ENCODE peak calls at places on chromosomes 13 and 19, in seven cellular contexts. F is heart left ventricle, S is lower lobe of right lung, Q is A549, D is heart right ventricle, I is lung, N is body of pancreas. O is an unnamed sample.

GRCh38 chr13:112101360-112101930 is 34.5 kb downstream of the SOX1 start:
- ATAC-seq in N (no peak), Q (no peak), F (no peak), I (no peak), S (no peak), D (no peak), O (no peak)

GRCh38 chr19:4217429-4218264 is 11.7 kb upstream of the EBI3 start:
- ATAC-seq in F (no peak), I (no peak), Q (no peak), S (no peak), D (no peak), N (no peak), O (no peak)

GRCh38 chr19:2714531-2715269 is 6.5 kb downstream of the DIRAS1 start:
- ATAC-seq in Q (no peak), I (no peak), N (no peak), F (no peak), S (no peak), D (peak; percentile 23), O (no peak)

GRCh38 chr19:2166741-2167738 is 3.3 kb downstream of the DOT1L start:
- ATAC-seq in F (peak; percentile 64), N (peak; percentile 10), Q (peak; percentile 33), I (peak; percentile 10), D (peak; percentile 69), S (peak; percentile 60), O (peak; percentile 28)

GRCh38 chr13:95698047-95698749 is 21.3 kb downstream of the DNAJC3 start:
- ATAC-seq in D (no peak), F (peak; percentile 89), I (no peak), N (peak; percentile 38), Q (peak; percentile 56), S (no peak), O (no peak)

GRCh38 chr19:3398900-3399278 is 32.5 kb downstream of the NFIC start:
- ATAC-seq in F (peak; percentile 5), I (peak; percentile 10), S (peak; percentile 36), Q (no peak), D (peak; percentile 2), N (no peak), O (peak; percentile 23)

GRCh38 chr19:51479531-51480331 is 1.4 kb downstream of the CEACAM18 start:
- ATAC-seq in S (no peak), D (no peak), N (no peak), F (no peak), I (no peak), Q (no peak), O (no peak)

GRCh38 chr13:80131204-80131603 is 209.7 kb downstream of the SPRY2 start:
- ATAC-seq in N (peak; percentile 25), I (peak; percentile 66), S (peak; percentile 66), F (peak; percentile 66), Q (peak; percentile 69), D (peak; percentile 45), O (peak; percentile 57)

GRCh38 chr19:494171-495046 is 1.9 kb upstream of the MADCAM1 start:
- ATAC-seq in D (no peak), N (no peak), S (no peak), Q (no peak), F (peak; percentile 18), I (no peak), O (no peak)

GRCh38 chr19:35011091-35011689 is 11.1 kb downstream of the GRAMD1A start:
- ATAC-seq in I (no peak), Q (no peak), N (no peak), S (no peak), F (no peak), D (no peak), O (no peak)

GRCh38 chr13:109740721-109741120 is 45.7 kb downstream of the IRS2 start:
- ATAC-seq in I (no peak), N (no peak), D (no peak), S (no peak), Q (no peak), F (no peak), O (no peak)

GRCh38 chr13:49645451-49645850 is 17.1 kb downstream of the ARL11 start:
- ATAC-seq in N (no peak), S (no peak), D (no peak), F (no peak), I (no peak), Q (no peak), O (no peak)

GRCh38 chr19:23393121-23393520 is 2.1 kb downstream of the ZNF91 start:
- ATAC-seq in F (no peak), D (no peak), S (no peak), Q (no peak), N (no peak), I (no peak), O (no peak)

GRCh38 chr13:105147481-105147880 is 1388.0 kb downstream of the EFNB2 start:
- ATAC-seq in N (no peak), I (no peak), S (no peak), D (no peak), F (no peak), Q (no peak), O (no peak)

GRCh38 chr13:30689752-30690151 is 45.6 kb upstream of the ALOX5AP start:
- ATAC-seq in D (no peak), F (no peak), Q (peak; percentile 36), N (no peak), S (no peak), I (no peak), O (no peak)

GRCh38 chr13:110528371-110528770 is 33.2 kb downstream of the RAB20 start:
- ATAC-seq in D (no peak), Q (no peak), F (peak; percentile 10), S (no peak), I (no peak), N (no peak), O (no peak)

GRCh38 chr13:50133277-50133953 is 118.2 kb downstream of the KCNRG start:
- ATAC-seq in F (no peak), D (no peak), S (no peak), I (no peak), Q (no peak), N (no peak), O (no peak)

GRCh38 chr19:53102701-53103140 is 501 bp downstream of the ZNF160 start:
- ATAC-seq in D (peak; percentile 72), F (peak; percentile 44), Q (peak; percentile 64), I (peak; percentile 15), S (peak; percentile 55), N (peak; percentile 22), O (peak; percentile 16)

GRCh38 chr19:4298772-4299550 is 3.2 kb downstream of the TMIGD2 start:
- ATAC-seq in Q (no peak), I (no peak), D (no peak), S (no peak), F (no peak), N (no peak), O (no peak)

GRCh38 chr13:98773053-98773452 is 20.6 kb upstream of the SLC15A1 start:
- ATAC-seq in N (no peak), F (no peak), I (no peak), S (no peak), Q (no peak), D (no peak), O (no peak)
- H3K4me3 ChIP-seq in N (no peak overlapping the region), F (no peak overlapping the region), I (no peak overlapping the region), S (no peak overlapping the region), Q (no peak overlapping the region), D (no peak overlapping the region), O (no peak overlapping the region)

GRCh38 chr13:46569471-46569870 is 16.5 kb downstream of the LRCH1 start:
- ATAC-seq in F (no peak), I (no peak), S (no peak), D (no peak), Q (no peak), N (no peak), O (no peak)

GRCh38 chr13:46571189-46571901 is 18.4 kb downstream of the LRCH1 start:
- ATAC-seq in N (no peak), I (no peak), S (peak; percentile 9), D (peak; percentile 64), F (peak; percentile 65), Q (no peak), O (peak; percentile 38)

GRCh38 chr13:46565808-46566750 is 13.1 kb downstream of the LRCH1 start:
- ATAC-seq in D (no peak), N (no peak), I (peak; percentile 11), Q (no peak), S (peak; percentile 58), F (peak; percentile 19), O (no peak)

GRCh38 chr13:46570273-46570672 is 17.3 kb downstream of the LRCH1 start:
- ATAC-seq in F (no peak), I (no peak), N (no peak), D (no peak), S (no peak), Q (no peak), O (no peak)

DNA sequence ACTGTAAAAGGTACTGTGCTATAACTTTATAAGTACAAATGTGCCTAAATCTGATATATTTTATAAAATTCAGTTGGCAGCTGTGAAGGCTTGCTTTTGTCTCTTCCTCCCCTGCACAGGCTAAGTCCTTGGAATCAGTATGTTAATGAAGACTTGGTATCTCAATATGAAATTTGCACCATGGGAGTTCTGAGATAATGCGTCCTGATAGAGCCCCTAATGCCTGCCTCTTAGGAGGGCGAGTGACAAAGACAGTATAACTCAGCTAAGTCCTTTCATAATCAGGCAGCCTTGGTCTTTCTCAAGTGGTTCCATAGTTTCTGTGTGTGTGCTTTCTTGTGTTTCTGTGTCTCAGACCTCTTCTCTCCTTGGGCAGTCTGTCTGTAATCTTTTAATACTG is 14.7 kb downstream of the LRCH1 start:
- ATAC-seq in S (no peak), F (no peak), Q (no peak), I (no peak), D (no peak), N (no peak), O (no peak)
- H3K4me1 ChIP-seq in S (peaks cover 36% of the 10 kb centered on the region), F (peaks cover 79% of the 10 kb centered on the region), Q (peaks cover 14% of the 10 kb centered on the region), I (peaks cover 25% of the 10 kb centered on the region), D (peaks cover 92% of the 10 kb centered on the region), N (peaks cover 20% of the 10 kb centered on the region), O (peaks cover 88% of the 10 kb centered on the region)

GRCh38 chr13:99507054-99507453 is 5.8 kb downstream of the TM9SF2 start:
- ATAC-seq in I (no peak), S (no peak), D (no peak), F (no peak), N (no peak), Q (no peak), O (no peak)

GRCh38 chr13:99509477-99509876 is 8.2 kb downstream of the TM9SF2 start:
- ATAC-seq in I (no peak), D (no peak), S (no peak), N (no peak), Q (no peak), F (no peak), O (no peak)

GRCh38 chr13:99505814-99506269 is 4.6 kb downstream of the TM9SF2 start:
- ATAC-seq in N (no peak), D (no peak), Q (no peak), F (no peak), S (no peak), I (no peak), O (no peak)

GRCh38 chr13:99501952-99502310 is 659 bp downstream of the TM9SF2 start:
- ATAC-seq in I (no peak), N (no peak), Q (peak; percentile 6), D (peak; percentile 2), S (peak; percentile 15), F (no peak), O (no peak)

DNA sequence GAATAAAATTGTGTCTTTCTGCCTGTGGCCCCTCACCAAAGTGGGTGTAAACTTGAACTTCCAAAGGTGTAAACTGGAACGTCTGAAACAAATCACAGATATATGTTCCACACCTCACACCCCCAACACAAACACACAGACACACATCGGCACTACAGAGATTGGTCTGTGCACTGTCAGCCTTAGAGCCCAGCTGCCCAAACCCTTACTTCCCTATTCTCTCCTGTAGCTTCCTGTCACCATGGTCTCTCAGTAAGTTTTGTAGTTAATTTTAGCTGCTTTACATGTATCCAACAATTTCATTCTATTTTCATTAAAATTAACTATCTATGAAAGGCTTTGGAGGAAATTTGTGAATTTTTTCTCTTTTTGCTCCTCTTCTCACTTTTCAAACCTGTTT is 5.4 kb downstream of the TM9SF2 start:
- ATAC-seq in F (peak; percentile 59), Q (no peak), I (no peak), N (no peak), S (peak; percentile 61), D (no peak), O (no peak)
- H3K4me3 ChIP-seq in F (no peak overlapping the region), Q (no peak overlapping the region), I (no peak overlapping the region), N (no peak overlapping the region), S (no peak overlapping the region), D (no peak overlapping the region), O (no peak overlapping the region)

GRCh38 chr19:56117889-56118288 is 3.2 kb downstream of the ZNF787 start:
- ATAC-seq in F (no peak), Q (no peak), N (no peak), I (no peak), D (no peak), S (no peak), O (no peak)
- H3K4me1 ChIP-seq in F (peaks cover 62% of the 10 kb centered on the region), Q (peaks cover 19% of the 10 kb centered on the region), N (peaks cover 70% of the 10 kb centered on the region), I (peaks cover 12% of the 10 kb centered on the region), D (peaks cover 67% of the 10 kb centered on the region), S (peaks cover 63% of the 10 kb centered on the region), O (no peaks in the 10 kb centered on the region)